ENCODE peak calls at places on chromosomes 3 and 15, in seven cellular contexts. U is GM23248; O is esophagus muscularis mucosa; D is mammary epithelial cell; G is heart right ventricle; J is naive thymus-derived CD4-positive, alpha-beta T cell; R is cardiac muscle cell. P is an unnamed sample. For H3K4me1, the result is how much of the 10 kb centered on the place peaks cover.

GRCh38 chr15:66115568-66116206 is 137.9 kb downstream of the MEGF11 start:
- DNase-seq in U (no peak), O (no peak), D (no peak), G (no peak), J (peak), R (no peak), P (peak)

GRCh38 chr15:55389276-55389631 is 18.9 kb downstream of the CCPG1 start:
- DNase-seq in U (peak), O (no peak), D (peak), G (no peak), J (no peak), R (no peak), P (no peak)

GRCh38 chr3:142888099-142888483 is 792 bp downstream of the PCOLCE2 start:
- DNase-seq in U (peak), O (no peak), D (peak), G (peak), J (no peak), R (peak), P (no peak)

GRCh38 chr15:28930476-28931291 is 44.9 kb downstream of the APBA2 start:
- DNase-seq in U (no peak), O (no peak), D (no peak), G (no peak), J (no peak), R (no peak), P (no peak)

GRCh38 chr15:64341961-64342360 is 14.0 kb downstream of the CSNK1G1 start:
- DNase-seq in U (no peak), O (no peak), D (no peak), G (no peak), J (no peak), R (no peak), P (no peak)

GRCh38 chr3:65231544-65231943 is 543.7 kb upstream of the ADAMTS9 start:
- DNase-seq in U (no peak), O (no peak), D (no peak), G (no peak), J (no peak), R (no peak), P (no peak)

GRCh38 chr3:169458323-169458722 is 205.2 kb downstream of the MECOM start:
- DNase-seq in U (no peak), O (no peak), D (no peak), G (peak), J (no peak), R (peak), P (no peak)

GRCh38 chr3:157388051-157388450 is 48.6 kb upstream of the PTX3 start:
- DNase-seq in U (peak), O (no peak), D (no peak), G (no peak), J (no peak), R (no peak), P (no peak)

GRCh38 chr3:119194237-119195150 is 21.1 kb downstream of the UPK1B start:
- DNase-seq in U (peak), O (peak), D (peak), G (no peak), J (no peak), R (no peak), P (no peak)

GRCh38 chr15:100687532-100688215 is 85.3 kb downstream of the ASB7 start:
- DNase-seq in U (peak), O (peak), D (peak), G (no peak), J (no peak), R (peak), P (no peak)

GRCh38 chr15:33370225-33371020 is 59.7 kb downstream of the RYR3 start:
- DNase-seq in U (no peak), O (no peak), D (no peak), G (no peak), J (no peak), R (no peak), P (no peak)

DNA sequence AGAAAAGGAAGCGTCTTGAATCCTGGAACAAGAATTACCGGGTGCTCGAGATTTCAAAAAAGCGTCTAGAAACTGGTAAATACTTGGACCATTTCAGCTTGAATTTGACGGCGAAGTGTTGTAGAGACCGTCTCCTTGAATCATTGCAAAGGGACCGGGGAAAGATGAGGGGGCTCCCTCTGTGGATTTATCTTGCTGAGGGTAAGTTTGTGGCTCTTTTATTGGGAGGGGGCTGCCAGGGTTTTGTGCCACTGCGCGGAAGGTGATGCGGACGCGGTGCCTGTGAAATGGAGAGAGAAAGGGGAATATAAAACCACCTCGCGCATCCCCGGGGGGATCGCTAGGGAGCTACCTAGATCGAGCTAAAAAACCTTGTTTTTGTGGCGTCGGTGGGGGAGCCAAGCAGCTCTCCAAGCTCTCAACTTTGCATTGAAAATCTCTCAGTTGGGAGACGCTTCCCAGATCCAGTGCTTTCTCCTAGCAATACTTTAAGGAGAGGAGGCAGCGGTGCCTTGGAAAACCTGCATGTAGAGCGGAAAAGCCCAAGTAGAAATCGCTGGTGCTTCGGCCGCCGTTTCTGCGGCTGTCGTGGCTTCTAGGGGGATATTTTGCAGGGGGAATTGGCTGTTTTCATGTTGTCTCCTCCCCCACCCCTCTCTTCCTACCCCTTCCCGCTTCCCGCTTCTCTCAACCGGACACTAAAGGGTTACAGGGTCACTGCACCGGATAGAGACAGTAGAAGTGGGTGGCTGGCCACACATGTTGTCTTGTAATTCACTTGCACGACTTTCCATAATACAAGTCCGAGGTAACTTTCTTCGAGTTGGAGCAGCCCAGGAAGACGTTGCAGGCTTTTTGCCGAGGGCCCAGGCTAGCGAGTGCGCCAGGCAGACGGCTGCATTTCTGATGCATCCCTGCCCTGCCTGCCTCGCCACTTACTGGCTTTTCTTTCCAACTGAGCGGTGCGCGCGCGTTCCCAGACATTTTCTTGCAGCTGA is 187.6 kb downstream of the NLGN1 start:
- DNase-seq in U (peak), O (no peak), D (no peak), G (peak), J (no peak), R (peak), P (no peak)
- H3K27ac ChIP-seq in U (peak), O (no peak), D (no peak), G (no peak), J (no peak), R (no peak), P (no peak)

DNA sequence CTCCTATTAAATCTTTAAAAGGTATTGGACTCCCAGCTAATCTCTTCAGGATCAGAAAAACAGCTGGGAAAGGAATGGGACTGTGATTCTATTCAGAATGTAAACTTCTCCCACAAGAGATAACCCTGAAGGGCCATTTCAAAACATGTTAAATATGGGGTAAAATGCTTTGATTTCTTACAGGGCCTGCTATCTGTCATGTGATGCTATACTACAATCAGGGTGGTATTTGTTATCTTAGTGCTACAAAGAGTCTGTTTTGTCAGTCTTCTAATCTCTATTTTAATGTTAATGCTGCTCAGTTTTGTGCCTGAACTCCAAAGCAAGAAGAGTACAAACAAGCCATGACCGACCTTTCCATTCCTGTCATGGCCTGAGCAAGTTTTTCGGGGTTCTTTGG is 186.9 kb downstream of the TBC1D5 start:
- DNase-seq in U (no peak), O (no peak), D (no peak), G (no peak), J (no peak), R (no peak), P (no peak)
- H3K4me3 ChIP-seq in U (no peak), O (no peak), D (no peak), G (no peak), J (no peak), R (no peak), P (no peak)

GRCh38 chr3:25438791-25439555 is 10.9 kb downstream of the RARB start:
- DNase-seq in U (no peak), O (no peak), D (no peak), G (no peak), J (no peak), R (no peak), P (no peak)
- H3K4me1 ChIP-seq in U (under half), O (half or more), D (under half), G (half or more), J (under half), R (under half), P (under half)

GRCh38 chr3:160756907-160757623 is 1.0 kb downstream of the PPM1L start:
- DNase-seq in U (no peak), O (no peak), D (no peak), G (peak), J (no peak), R (no peak), P (peak)
- H3K27ac ChIP-seq in U (no peak), O (peak), D (no peak), G (no peak), J (no peak), R (no peak), P (no peak)

P was measured in CD4-positive, CD25-positive, alpha-beta regulatory T cell.